ENCODE peak calls at places on chromosomes 6 and 20, in seven cellular contexts. Y is amniotic stem cell; Z is RCC 7860; J is ecto neural progenitor cell; I is NCI-H1436; T is activated CD8-positive, alpha-beta memory T cell treated with anti-CD3 and anti-CD28 coated beads, Interleukin-2, amount 50 U/mL, for 4 hours; H is HEK293T. X is an unnamed sample.

GRCh38 chr20:19767070-19767469 is 9.0 kb downstream of the RIN2 start:
- DNase-seq in Y (no peak), T (no peak), H (no peak), Z (no peak), I (no peak), J (no peak), X (no peak)

GRCh38 chr6:11604836-11605506 is 67.4 kb downstream of the TMEM170B start:
- DNase-seq in I (no peak), Z (no peak), T (no peak), H (no peak), Y (no peak), J (peak), X (no peak)

GRCh38 chr6:130693944-130694343 is 133.3 kb upstream of the SMLR1 start:
- DNase-seq in Y (no peak), T (no peak), Z (no peak), J (no peak), I (no peak), H (no peak), X (no peak)

GRCh38 chr6:72616406-72617015 is 5.4 kb upstream of the KCNQ5 start:
- DNase-seq in T (no peak), Z (peak), J (no peak), H (no peak), Y (no peak), I (no peak), X (no peak)

GRCh38 chr20:57570898-57571297 is 10.0 kb downstream of the PCK1 start:
- DNase-seq in Y (no peak), Z (no peak), I (no peak), H (no peak), J (no peak), T (no peak), X (no peak)

GRCh38 chr20:38109657-38110524 is 55.2 kb downstream of the TGM2 start:
- DNase-seq in T (no peak), I (no peak), Z (peak), H (peak), J (no peak), Y (peak), X (no peak)

GRCh38 chr20:3580412-3580811 is 82.8 kb downstream of the GFRA4 start:
- DNase-seq in T (no peak), Z (no peak), Y (no peak), H (no peak), J (no peak), I (no peak), X (no peak)

GRCh38 chr6:63764318-63764916 is 128.8 kb downstream of the PHF3 start:
- DNase-seq in J (no peak), Y (peak), T (no peak), Z (peak), H (no peak), I (peak), X (no peak)

GRCh38 chr6:34302929-34303328 is 54.1 kb upstream of the SMIM29 start:
- DNase-seq in I (no peak), H (no peak), T (no peak), Y (no peak), J (no peak), Z (no peak), X (no peak)